ENCODE peak calls at places on chromosome 17, in four cellular contexts. One of them, this sample, is unnamed.

GRCh38 chr17:75763613-75764416 is 1.2 kb downstream of the GALK1 start:
- DNase-seq in EL: no peak
- DNase-seq in H9: peak
- DNase-seq in stromal cell of bone marrow: no peak
- DNase-seq in this sample: no peak

GRCh38 chr17:77322534-77323412 is 182.0 kb downstream of the SEC14L1 start:
- DNase-seq in EL: peak
- DNase-seq in H9: peak
- DNase-seq in stromal cell of bone marrow: peak
- DNase-seq in this sample: peak

GRCh38 chr17:70144260-70144846 is 25.0 kb upstream of the KCNJ2 start:
- DNase-seq in EL: peak
- DNase-seq in H9: no peak
- DNase-seq in stromal cell of bone marrow: no peak
- DNase-seq in this sample: peak

GRCh38 chr17:76018340-76018680 is 8.8 kb downstream of the EVPL start:
- DNase-seq in EL: no peak
- DNase-seq in H9: no peak
- DNase-seq in stromal cell of bone marrow: no peak
- DNase-seq in this sample: no peak

GRCh38 chr17:2023256-2023655 is 1.9 kb downstream of the RTN4RL1 start:
- DNase-seq in EL: no peak
- DNase-seq in H9: no peak
- DNase-seq in stromal cell of bone marrow: no peak
- DNase-seq in this sample: no peak

GRCh38 chr17:76074390-76075363 is at the start of gene GALR2:
- DNase-seq in EL: no peak
- DNase-seq in H9: peak
- DNase-seq in stromal cell of bone marrow: no peak
- DNase-seq in this sample: no peak

GRCh38 chr17:39740357-39741111 is 2.8 kb downstream of the GRB7 start:
- DNase-seq in EL: peak
- DNase-seq in H9: peak
- DNase-seq in stromal cell of bone marrow: no peak
- DNase-seq in this sample: no peak

GRCh38 chr17:7553356-7553755 is 4.5 kb downstream of the TNFSF12 start:
- DNase-seq in EL: no peak
- DNase-seq in H9: no peak
- DNase-seq in stromal cell of bone marrow: no peak
- DNase-seq in this sample: no peak

GRCh38 chr17:38464723-38465419 is 36.6 kb downstream of the ARHGAP23 start:
- DNase-seq in EL: peak
- DNase-seq in H9: no peak
- DNase-seq in stromal cell of bone marrow: peak
- DNase-seq in this sample: peak

GRCh38 chr17:47989700-47990099 is 18.8 kb downstream of the CDK5RAP3 start:
- DNase-seq in EL: no peak
- DNase-seq in H9: no peak
- DNase-seq in stromal cell of bone marrow: no peak
- DNase-seq in this sample: no peak

GRCh38 chr17:15083225-15083624 is 181.9 kb downstream of the PMP22 start:
- DNase-seq in EL: no peak
- DNase-seq in H9: no peak
- DNase-seq in stromal cell of bone marrow: no peak
- DNase-seq in this sample: no peak

GRCh38 chr17:29590261-29590978 is 972 bp upstream of the GIT1 start:
- DNase-seq in EL: peak
- DNase-seq in H9: no peak
- DNase-seq in stromal cell of bone marrow: no peak
- DNase-seq in this sample: no peak

GRCh38 chr17:29069526-29070041 is 26.6 kb downstream of the PIPOX start:
- DNase-seq in EL: peak
- DNase-seq in H9: peak
- DNase-seq in stromal cell of bone marrow: no peak
- DNase-seq in this sample: no peak

GRCh38 chr17:64994781-64995538 is 61.6 kb downstream of the GNA13 start:
- DNase-seq in EL: no peak
- DNase-seq in H9: no peak
- DNase-seq in stromal cell of bone marrow: no peak
- DNase-seq in this sample: no peak

GRCh38 chr17:34369571-34369970 is 6.5 kb upstream of the CCL1 start:
- DNase-seq in EL: no peak
- DNase-seq in H9: peak
- DNase-seq in stromal cell of bone marrow: no peak
- DNase-seq in this sample: no peak

GRCh38 chr17:16527298-16527697 is 35.3 kb upstream of the LRRC75A start:
- DNase-seq in EL: no peak
- DNase-seq in H9: no peak
- DNase-seq in stromal cell of bone marrow: no peak
- DNase-seq in this sample: no peak

This sample was measured in AG09309.